ENCODE peak calls at places on chromosomes 13 and 19, in eight cellular contexts. Z is IMR-90, W is transverse colon, X is adrenal gland, I is Peyer's patch, J is K562, K is spleen, R is right lobe of liver. G is an unnamed sample.

GRCh38 chr13:27455331-27455855 is 5.0 kb upstream of the MTIF3 start:
- DNase-seq in R (no peak), K (no peak), J (no peak), W (no peak), X (no peak), Z (no peak), I (no peak), G (no peak)

GRCh38 chr13:24627090-24627714 is 53.0 kb upstream of the ATP12A start:
- DNase-seq in X (no peak), W (no peak), J (peak; percentile 66), R (no peak), Z (no peak), K (no peak), I (peak; percentile 58), G (no peak)

GRCh38 chr13:25990801-25991200 is 61.0 kb downstream of the SHISA2 start:
- DNase-seq in I (no peak), X (no peak), K (no peak), J (no peak), Z (no peak), W (no peak), R (no peak), G (no peak)

GRCh38 chr19:37928527-37929286 is 21.7 kb downstream of the SIPA1L3 start:
- DNase-seq in Z (no peak), X (no peak), J (no peak), I (peak; percentile 77), K (no peak), W (no peak), R (peak; percentile 63), G (no peak)

GRCh38 chr19:14434543-14435319 is 1.6 kb downstream of the PKN1 start:
- DNase-seq in J (peak; percentile 68), R (no peak), X (peak; percentile 90), W (peak; percentile 59), I (peak; percentile 71), K (peak; percentile 86), Z (peak; percentile 72), G (peak; percentile 72)

GRCh38 chr13:63088226-63088625 is 1672.6 kb upstream of the PCDH20 start:
- DNase-seq in J (no peak), K (no peak), R (no peak), Z (peak; percentile 59), I (no peak), X (no peak), W (no peak), G (no peak)

GRCh38 chr13:28753208-28753892 is 34.6 kb upstream of the SLC46A3 start:
- DNase-seq in W (peak; percentile 55), K (no peak), X (peak; percentile 52), I (peak; percentile 73), J (no peak), R (peak; percentile 52), Z (peak; percentile 91), G (no peak)

GRCh38 chr13:108508263-108508662 is 121.1 kb upstream of the MYO16 start:
- DNase-seq in R (no peak), W (no peak), X (no peak), J (no peak), Z (peak; percentile 29), K (no peak), I (no peak), G (no peak)

GRCh38 chr13:29513002-29513980 is 82.2 kb downstream of the SLC7A1 start:
- DNase-seq in K (peak; percentile 68), W (no peak), J (no peak), R (no peak), Z (peak; percentile 63), I (no peak), X (no peak), G (no peak)

GRCh38 chr19:34308381-34309367 is 54.3 kb downstream of the GARRE1 start:
- DNase-seq in W (no peak), X (no peak), K (no peak), J (no peak), I (peak; percentile 65), Z (no peak), R (no peak), G (no peak)

GRCh38 chr19:17831419-17831888 is 10.1 kb upstream of the INSL3 start:
- DNase-seq in K (no peak), I (no peak), X (no peak), Z (no peak), J (no peak), W (no peak), R (no peak), G (no peak)

GRCh38 chr19:17834350-17835181 is 13.2 kb downstream of the JAK3 start:
- DNase-seq in I (no peak), K (no peak), X (no peak), W (no peak), J (peak; percentile 40), R (no peak), Z (no peak), G (no peak)

GRCh38 chr19:17829855-17830566 is 8.7 kb upstream of the INSL3 start:
- DNase-seq in J (peak; percentile 66), I (no peak), Z (peak; percentile 8), R (no peak), X (peak; percentile 49), W (peak; percentile 33), K (no peak), G (no peak)

GRCh38 chr19:17832443-17833208 is 11.3 kb upstream of the INSL3 start:
- DNase-seq in R (no peak), Z (no peak), W (no peak), K (no peak), X (no peak), J (no peak), I (no peak), G (no peak)

DNA sequence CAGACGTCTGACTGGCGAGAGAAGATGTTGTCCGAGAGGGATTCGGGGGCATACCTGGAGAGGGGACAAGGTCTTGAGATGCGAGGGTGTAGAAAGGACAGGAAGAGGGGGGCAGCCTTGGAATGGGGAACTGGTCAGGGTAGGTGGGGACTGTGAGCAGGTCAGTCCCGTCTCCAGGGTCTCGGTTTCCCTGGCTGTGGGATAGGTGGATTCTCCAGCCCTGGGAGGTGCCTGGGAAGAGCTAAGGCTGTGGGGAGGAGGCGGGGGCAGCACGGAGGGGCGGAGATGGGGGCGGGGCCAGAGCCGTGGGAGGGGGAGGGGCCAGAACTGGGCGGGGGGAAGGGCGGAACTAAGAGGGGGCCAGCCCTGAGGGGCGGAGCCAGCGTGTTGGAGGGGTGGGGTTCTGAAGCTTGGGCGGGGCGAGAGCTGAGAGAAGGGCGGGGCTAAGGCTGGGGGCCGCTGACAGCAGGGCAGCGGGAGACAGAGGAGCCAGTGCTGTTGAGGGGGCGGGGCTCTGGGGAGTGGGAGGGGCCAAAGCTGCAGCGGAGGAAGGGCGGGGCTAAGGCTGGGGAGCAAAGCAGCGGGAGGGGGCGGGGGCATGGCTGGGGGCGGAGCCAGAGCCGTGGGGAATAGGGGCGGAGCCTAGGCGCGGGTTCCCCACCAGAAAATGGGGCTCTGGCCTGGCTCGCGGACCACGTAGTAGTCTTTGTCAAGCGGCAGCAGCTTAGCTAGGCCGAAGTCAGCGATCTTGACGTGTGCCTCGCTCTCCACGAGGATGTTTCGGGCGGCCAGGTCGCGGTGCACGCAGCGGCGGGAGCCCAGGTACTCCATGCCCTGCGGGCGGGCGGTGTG is 9.5 kb upstream of the INSL3 start:
- DNase-seq in X (peak; percentile 76), W (peak; percentile 82), R (no peak), K (no peak), Z (peak; percentile 67), J (peak; percentile 100), I (peak; percentile 78), G (peak; percentile 48)
- H3K27ac ChIP-seq in X (no peak overlapping the region), W (no peak overlapping the region), R (no peak overlapping the region), K (no peak overlapping the region), Z (no peak overlapping the region), J (no peak overlapping the region), I (no peak overlapping the region), G (no peak overlapping the region)

DNA sequence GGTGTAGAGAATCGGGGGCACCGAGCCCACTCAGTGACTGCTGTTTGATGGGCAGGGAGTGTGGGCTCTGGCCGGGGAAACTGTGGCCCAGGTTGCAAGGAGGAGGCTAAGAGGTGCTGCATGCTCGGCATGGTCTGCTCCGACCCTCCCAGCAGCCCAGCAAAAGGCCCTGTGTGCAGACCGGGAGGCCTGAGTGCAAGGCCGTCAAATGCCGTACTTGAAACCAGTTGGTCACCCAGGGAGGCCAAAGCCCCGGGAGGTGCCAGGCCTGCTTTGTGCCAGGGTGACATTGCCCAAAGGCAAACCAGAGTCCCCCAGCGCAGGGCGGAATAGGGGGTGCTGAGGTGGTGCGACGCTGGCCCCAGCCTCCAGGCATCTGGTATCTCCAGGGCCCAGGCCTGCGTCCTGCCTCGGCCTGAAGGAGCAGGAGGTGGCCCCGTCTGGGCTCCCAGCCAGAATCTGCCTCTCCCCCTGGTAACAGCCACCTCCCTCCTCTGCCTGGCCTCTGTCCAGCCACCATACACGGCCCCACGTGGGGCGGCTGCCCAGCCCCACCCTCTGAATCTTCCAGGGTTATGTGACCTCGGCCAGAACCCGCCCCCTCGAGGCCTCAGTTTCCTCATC is 4.0 kb downstream of the PIK3R2 start:
- DNase-seq in I (peak; percentile 90), W (peak; percentile 94), X (peak; percentile 97), J (peak; percentile 96), R (peak; percentile 88), Z (peak; percentile 83), K (peak; percentile 89), G (peak; percentile 89)
- TF ChIP-seq POLR2A in I (no peak), W (no peak), X (peak; percentile 13), J (peak; percentile 34), R (no peak), Z (no peak), K (no peak), G (no peak)

GRCh38 chr13:48494874-48495273 is 38.0 kb downstream of the RCBTB2 start:
- DNase-seq in I (no peak), R (no peak), W (no peak), K (no peak), Z (no peak), J (no peak), X (no peak), G (no peak)

GRCh38 chr13:48496271-48496670 is 36.6 kb downstream of the RCBTB2 start:
- DNase-seq in X (no peak), K (no peak), Z (no peak), W (no peak), R (no peak), J (no peak), I (no peak), G (no peak)

GRCh38 chr13:48500652-48501197 is 32.2 kb downstream of the RCBTB2 start:
- DNase-seq in Z (peak; percentile 96), I (no peak), W (no peak), X (no peak), R (no peak), J (no peak), K (no peak), G (no peak)

GRCh38 chr13:48496796-48497195 is 36.1 kb downstream of the RCBTB2 start:
- DNase-seq in X (no peak), J (no peak), K (no peak), R (no peak), Z (no peak), W (no peak), I (no peak), G (no peak)

GRCh38 chr13:48497669-48498068 is 35.2 kb downstream of the RCBTB2 start:
- DNase-seq in I (no peak), J (no peak), R (no peak), W (no peak), Z (no peak), K (no peak), X (no peak), G (no peak)
- H3K4me3 ChIP-seq in I (no peak overlapping the region), J (no peak overlapping the region), R (no peak overlapping the region), W (no peak overlapping the region), Z (no peak overlapping the region), K (no peak overlapping the region), X (no peak overlapping the region), G (no peak overlapping the region)

DNA sequence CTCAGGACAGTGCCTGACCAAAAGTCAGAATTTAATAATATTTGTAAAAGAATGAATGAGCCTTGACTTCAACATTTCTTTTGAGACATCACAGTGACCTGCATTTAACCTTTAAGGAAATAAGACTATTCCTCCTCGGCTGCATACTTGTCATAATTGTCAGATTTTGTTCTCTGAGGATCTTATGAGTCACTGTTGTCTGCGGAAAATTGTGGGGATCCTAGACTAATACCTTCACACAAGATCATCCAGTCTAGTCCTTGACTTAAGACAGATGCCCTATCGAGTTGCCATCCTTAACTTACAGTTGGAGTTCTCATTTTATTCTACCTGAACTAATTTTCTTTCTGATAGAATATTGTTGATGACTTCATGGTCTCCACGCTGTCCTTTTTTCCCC is 198.4 kb downstream of the DLEU7 start:
- DNase-seq in J (no peak), Z (no peak), X (no peak), I (no peak), W (no peak), K (no peak), R (no peak), G (no peak)
- H3K27ac ChIP-seq in J (no peak overlapping the region), Z (no peak overlapping the region), X (no peak overlapping the region), I (no peak overlapping the region), W (no peak overlapping the region), K (no peak overlapping the region), R (no peak overlapping the region), G (no peak overlapping the region)